ENCODE peak calls at places on chromosomes 4 and X, in four cellular contexts. Y is endothelial cell of umbilical vein, E is GM12878, J is HepG2. A is an unnamed sample.

GRCh38 chr4:109332926-109333464 is 30.5 kb upstream of the COL25A1 start:
- DNase-seq in Y (no peak), E (no peak), J (no peak), A (peak)

GRCh38 chrX:33416273-33416805 is 205.0 kb upstream of the DMD start:
- DNase-seq in Y (no peak), E (no peak), J (no peak), A (no peak)

GRCh38 chrX:13283968-13284914 is 35.6 kb downstream of the ATXN3L start:
- DNase-seq in Y (peak), E (no peak), J (no peak), A (no peak)

GRCh38 chr4:38860788-38861424 is 4.3 kb upstream of the TLR6 start:
- DNase-seq in Y (peak), E (peak), J (peak), A (peak)

GRCh38 chr4:147984065-147984777 is 252.3 kb downstream of the ARHGAP10 start:
- DNase-seq in Y (peak), E (no peak), J (peak), A (peak)

GRCh38 chrX:134715930-134716619 is 57.8 kb upstream of the PLAC1 start:
- DNase-seq in Y (peak), E (no peak), J (no peak), A (no peak)

GRCh38 chrX:107298276-107298675 is 91.9 kb downstream of the DNAAF6 start:
- DNase-seq in Y (no peak), E (no peak), J (no peak), A (no peak)

GRCh38 chr4:36244257-36245084 is at the start of gene ARAP2:
- DNase-seq in Y (no peak), E (no peak), J (no peak), A (peak)

GRCh38 chr4:141668200-141668599 is 31.8 kb downstream of the IL15 start:
- DNase-seq in Y (no peak), E (no peak), J (no peak), A (no peak)

GRCh38 chrX:69505772-69506616 is 1.9 kb downstream of the NALF2 start:
- DNase-seq in Y (no peak), E (no peak), J (no peak), A (no peak)

GRCh38 chrX:13123857-13124345 is 79.5 kb upstream of the FAM9C start:
- DNase-seq in Y (peak), E (no peak), J (peak), A (no peak)

GRCh38 chr4:90990298-90990697 is 863.1 kb downstream of the CCSER1 start:
- DNase-seq in Y (no peak), E (no peak), J (no peak), A (no peak)

GRCh38 chr4:90996813-90997212 is 869.6 kb downstream of the CCSER1 start:
- DNase-seq in Y (no peak), E (no peak), J (no peak), A (no peak)

GRCh38 chr4:90992213-90992612 is 865.0 kb downstream of the CCSER1 start:
- DNase-seq in Y (no peak), E (no peak), J (no peak), A (no peak)

GRCh38 chr4:90994883-90995484 is 867.8 kb downstream of the CCSER1 start:
- DNase-seq in Y (no peak), E (no peak), J (no peak), A (no peak)

GRCh38 chr4:90995996-90996395 is 868.8 kb downstream of the CCSER1 start:
- DNase-seq in Y (no peak), E (no peak), J (no peak), A (no peak)
- TF ChIP-seq MAX in Y (no peak), E (no peak), J (no peak), A (no peak)

GRCh38 chr4:151099226-151099975 is at the start of gene RPS3A:
- DNase-seq in Y (peak), E (peak), J (peak), A (peak)
- TF ChIP-seq POLR2A in Y (peak), E (peak), J (peak), A (peak)

GRCh38 chr4:186623546-186623945 is 68.2 kb upstream of the MTNR1A start:
- DNase-seq in Y (no peak), E (no peak), J (no peak), A (no peak)

GRCh38 chr4:186627226-186627865 is 72.0 kb upstream of the MTNR1A start:
- DNase-seq in Y (no peak), E (no peak), J (no peak), A (peak)

GRCh38 chr4:186621959-186622553 is 66.7 kb upstream of the MTNR1A start:
- DNase-seq in Y (no peak), E (no peak), J (no peak), A (no peak)

GRCh38 chr4:186624951-186625350 is 69.6 kb upstream of the MTNR1A start:
- DNase-seq in Y (no peak), E (no peak), J (peak), A (no peak)

DNA sequence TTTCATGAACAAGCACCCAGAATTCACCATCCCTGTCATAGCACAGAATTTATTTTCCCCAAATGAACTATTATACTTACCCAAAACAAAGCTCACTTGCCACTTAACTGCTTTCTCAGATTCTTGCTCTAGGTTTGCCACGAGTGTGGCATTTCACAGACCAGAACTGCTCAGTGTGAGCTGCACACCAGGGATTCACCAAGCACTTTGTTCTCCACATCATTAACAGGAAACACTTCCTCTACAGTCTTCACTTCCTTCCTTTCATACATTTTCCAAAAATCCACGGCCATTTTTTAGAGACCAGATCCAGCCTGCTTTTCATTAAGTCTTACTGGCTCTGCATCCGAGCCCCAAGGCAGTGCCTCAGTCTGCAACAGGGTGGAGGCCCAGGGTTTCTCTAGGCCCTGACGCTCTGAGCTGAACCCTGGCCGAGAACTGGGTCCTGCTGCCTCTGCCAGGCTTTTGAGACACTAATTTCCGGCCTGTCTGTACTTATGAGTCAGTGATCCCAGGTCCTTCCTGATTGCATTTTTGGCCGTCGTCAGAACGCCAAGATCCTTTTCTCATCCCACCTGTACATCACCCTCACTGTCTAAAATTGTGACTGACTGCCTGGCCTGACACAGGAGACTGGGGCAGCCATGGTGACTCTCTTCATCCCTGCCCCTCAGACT is 67.6 kb upstream of the MTNR1A start:
- DNase-seq in Y (no peak), E (no peak), J (no peak), A (no peak)
- TF ChIP-seq MAX in Y (no peak), E (no peak), J (no peak), A (no peak)

DNA sequence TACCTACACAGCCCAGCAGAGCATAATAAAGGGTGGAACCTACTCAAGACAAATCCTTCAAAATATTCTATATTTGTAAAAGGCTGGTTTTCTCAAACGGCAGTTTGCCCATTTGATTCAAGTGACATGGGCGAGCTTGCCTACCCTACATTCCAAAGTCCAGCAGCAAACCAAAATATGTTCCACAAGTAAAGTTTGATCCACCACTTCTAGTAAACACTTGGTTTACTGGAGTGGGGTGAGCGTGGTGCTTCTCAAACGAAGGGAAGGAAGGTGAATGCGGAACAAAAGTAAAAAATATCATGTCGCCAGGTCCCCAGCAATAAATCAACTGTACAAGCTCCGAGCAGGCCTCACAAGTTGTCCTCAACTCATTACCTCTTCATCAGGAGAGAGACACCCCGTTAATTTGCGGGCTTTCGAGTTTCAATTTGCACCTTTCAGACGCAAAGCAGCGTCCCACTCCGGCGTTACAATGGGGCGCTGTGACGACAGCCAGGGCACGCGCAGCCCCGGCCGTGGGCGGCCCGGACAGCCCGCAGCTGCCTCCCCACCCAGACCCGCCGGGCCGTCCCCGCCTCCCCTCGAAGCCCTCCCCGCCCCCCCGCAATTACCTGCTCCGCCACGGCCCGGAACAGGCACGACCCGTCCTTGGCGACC is 1.1 kb downstream of the OTUD4 start:
- DNase-seq in Y (peak), E (peak), J (peak), A (peak)
- TF ChIP-seq POLR2A in Y (peak), E (peak), J (peak), A (no peak)

A was measured in NB4.